ENCODE peak calls at places on chromosomes 1 and 21, in seven cellular contexts. Y is hepatocyte, Q is gastrocnemius medialis, I is body of pancreas, M is pancreas, K is tibial artery, Z is GM12864. F is an unnamed sample.

GRCh38 chr1:6638226-6638625 is 13.6 kb downstream of the THAP3 start:
- DNase-seq in Y (no peak), Q (peak), I (peak), M (no peak), K (peak), Z (no peak), F (peak)

GRCh38 chr1:70633004-70633403 is 221.9 kb downstream of the CTH start:
- DNase-seq in Y (no peak), Q (no peak), I (no peak), M (no peak), K (no peak), Z (no peak), F (no peak)

GRCh38 chr1:186750250-186750649 is 70.0 kb upstream of the PTGS2 start:
- DNase-seq in Y (no peak), Q (no peak), I (no peak), M (no peak), K (no peak), Z (no peak), F (peak)

GRCh38 chr1:113041569-113042335 is 31.2 kb upstream of the LRIG2 start:
- DNase-seq in Y (no peak), Q (no peak), I (no peak), M (no peak), K (no peak), Z (no peak), F (peak)

GRCh38 chr21:43810505-43811261 is 21.3 kb downstream of the RRP1 start:
- DNase-seq in Y (peak), Q (peak), I (peak), M (peak), K (peak), Z (peak), F (peak)

GRCh38 chr1:152328801-152329391 is 3.9 kb upstream of the FLG start:
- DNase-seq in Y (no peak), Q (no peak), I (no peak), M (no peak), K (no peak), Z (no peak), F (no peak)

GRCh38 chr1:234564035-234565029 is 45.6 kb downstream of the IRF2BP2 start:
- DNase-seq in Y (peak), Q (no peak), I (peak), M (no peak), K (no peak), Z (no peak), F (peak)

GRCh38 chr1:81801834-81802531 is 1.2 kb downstream of the ADGRL2 start:
- DNase-seq in Y (peak), Q (peak), I (peak), M (peak), K (peak), Z (no peak), F (peak)

GRCh38 chr1:17741052-17741451 is 14.1 kb upstream of the ACTL8 start:
- DNase-seq in Y (no peak), Q (no peak), I (no peak), M (no peak), K (no peak), Z (no peak), F (no peak)

GRCh38 chr1:66346057-66346795 is 187.7 kb upstream of the SGIP1 start:
- DNase-seq in Y (no peak), Q (no peak), I (no peak), M (no peak), K (no peak), Z (no peak), F (no peak)

GRCh38 chr1:239952348-239953307 is 139.1 kb upstream of the FMN2 start:
- DNase-seq in Y (no peak), Q (no peak), I (peak), M (no peak), K (no peak), Z (no peak), F (no peak)

GRCh38 chr1:55670331-55671082 is 455.3 kb upstream of the USP24 start:
- DNase-seq in Y (no peak), Q (no peak), I (no peak), M (no peak), K (no peak), Z (no peak), F (peak)

GRCh38 chr1:150558761-150559626 is 9.8 kb downstream of the ADAMTSL4 start:
- DNase-seq in Y (no peak), Q (no peak), I (peak), M (peak), K (peak), Z (no peak), F (peak)

GRCh38 chr21:44353200-44353970 is at the start of gene TRPM2:
- DNase-seq in Y (no peak), Q (peak), I (peak), M (no peak), K (peak), Z (peak), F (peak)

GRCh38 chr1:67280696-67281095 is 27.0 kb upstream of the IL12RB2 start:
- DNase-seq in Y (no peak), Q (no peak), I (no peak), M (no peak), K (no peak), Z (no peak), F (no peak)

GRCh38 chr1:76901158-76901767 is 34.0 kb downstream of the ST6GALNAC5 start:
- DNase-seq in Y (peak), Q (no peak), I (peak), M (no peak), K (no peak), Z (peak), F (peak)

GRCh38 chr21:35138665-35139381 is 89.7 kb upstream of the RUNX1 start:
- DNase-seq in Y (peak), Q (no peak), I (no peak), M (no peak), K (no peak), Z (peak), F (peak)

GRCh38 chr1:1535298-1535988 is 5.0 kb downstream of the TMEM240 start:
- DNase-seq in Y (no peak), Q (no peak), I (no peak), M (peak), K (no peak), Z (no peak), F (no peak)

DNA sequence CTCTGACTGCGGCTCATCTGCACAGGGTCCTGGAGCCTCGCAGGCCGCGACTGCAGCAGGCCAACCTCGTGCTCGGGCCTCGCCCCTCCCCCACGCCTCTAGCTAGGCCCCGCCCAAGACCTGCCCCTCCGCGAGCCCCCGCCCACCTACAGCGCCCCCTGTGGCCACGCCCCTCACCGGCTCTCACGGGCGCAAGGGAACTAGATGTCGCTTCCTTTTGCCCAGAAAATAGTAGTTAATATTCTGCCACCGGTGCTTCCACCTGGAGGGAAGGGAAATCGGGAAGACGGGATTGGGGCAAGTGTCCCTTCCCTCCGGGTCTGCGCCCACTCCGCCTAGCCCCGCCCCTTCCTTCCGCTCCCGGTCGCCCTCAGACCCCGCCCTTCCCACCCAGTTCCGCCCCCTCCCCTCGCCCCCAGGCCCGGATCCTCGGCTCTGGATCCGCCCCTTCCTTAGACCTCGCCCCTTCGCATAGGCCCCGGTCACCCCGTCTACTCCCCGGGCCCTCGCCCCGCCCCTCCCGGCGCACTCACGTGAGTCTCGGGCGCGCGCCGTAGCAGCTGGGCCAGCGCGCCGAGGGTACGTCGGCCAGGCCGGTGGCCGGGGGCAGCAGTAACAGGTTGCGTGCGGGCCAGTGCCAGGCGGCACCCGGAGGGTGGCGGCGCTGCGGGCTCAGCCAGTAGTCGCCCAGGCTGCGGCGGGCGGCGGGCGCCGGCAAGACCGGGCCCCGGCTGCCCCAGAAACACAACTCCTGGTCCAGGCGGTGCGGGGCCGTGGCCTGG is 11.0 kb downstream of the FAM229A start:
- DNase-seq in Y (peak), Q (peak), I (peak), M (peak), K (peak), Z (peak), F (peak)
- TF ChIP-seq CTCF in Y (peak), Q (peak), I (peak), M (peak), K (peak), Z (peak), F (peak)

DNA sequence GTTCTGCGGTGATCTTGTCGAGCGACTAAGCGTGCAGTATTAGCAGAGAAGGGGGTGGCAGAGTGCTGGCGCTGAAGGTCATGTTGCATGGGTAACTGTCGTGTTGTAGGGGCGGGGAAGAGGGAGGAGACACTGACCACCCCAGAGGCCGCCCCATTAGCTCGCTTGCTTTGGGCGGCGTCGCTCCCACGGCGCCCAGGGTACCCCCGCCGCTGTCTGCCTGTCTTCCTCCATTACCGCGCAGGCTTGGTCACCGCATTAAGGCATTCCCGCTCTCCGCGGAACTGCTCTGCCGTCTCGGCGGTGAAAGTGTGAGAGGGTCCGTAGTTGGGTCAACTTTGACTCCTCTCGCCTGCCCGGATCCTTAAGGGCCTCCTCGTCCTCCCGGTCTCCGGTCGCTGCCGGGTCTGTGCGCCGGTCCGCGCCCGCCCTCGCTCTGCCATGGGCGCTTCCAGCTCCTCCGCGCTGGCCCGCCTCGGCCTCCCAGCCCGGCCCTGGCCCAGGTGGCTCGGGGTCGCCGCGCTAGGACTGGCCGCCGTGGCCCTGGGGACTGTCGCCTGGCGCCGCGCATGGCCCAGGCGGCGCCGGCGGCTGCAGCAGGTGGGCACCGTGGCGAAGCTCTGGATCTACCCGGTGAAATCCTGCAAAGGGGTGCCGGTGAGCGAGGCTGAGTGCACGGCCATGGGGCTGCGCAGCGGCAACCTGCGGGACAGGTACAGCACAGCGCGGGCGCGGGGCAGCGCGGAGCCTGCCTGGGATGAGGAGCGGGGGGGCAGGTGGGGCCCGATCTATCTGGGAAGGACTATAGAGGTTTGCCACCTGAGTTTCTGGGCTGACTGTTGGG is at the start of gene MTARC2:
- DNase-seq in Y (peak), Q (peak), I (peak), M (peak), K (peak), Z (peak), F (peak)
- H3K4me3 ChIP-seq in Y (peak), Q (peak), I (peak), M (peak), K (peak), Z (peak), F (peak)

GRCh38 chr1:20660363-20661234 is 570 bp downstream of the DDOST start:
- DNase-seq in Y (no peak), Q (no peak), I (no peak), M (peak), K (no peak), Z (no peak), F (no peak)
- TF ChIP-seq CTCF in Y (no peak), Q (no peak), I (no peak), M (no peak), K (no peak), Z (no peak), F (no peak)

DNA sequence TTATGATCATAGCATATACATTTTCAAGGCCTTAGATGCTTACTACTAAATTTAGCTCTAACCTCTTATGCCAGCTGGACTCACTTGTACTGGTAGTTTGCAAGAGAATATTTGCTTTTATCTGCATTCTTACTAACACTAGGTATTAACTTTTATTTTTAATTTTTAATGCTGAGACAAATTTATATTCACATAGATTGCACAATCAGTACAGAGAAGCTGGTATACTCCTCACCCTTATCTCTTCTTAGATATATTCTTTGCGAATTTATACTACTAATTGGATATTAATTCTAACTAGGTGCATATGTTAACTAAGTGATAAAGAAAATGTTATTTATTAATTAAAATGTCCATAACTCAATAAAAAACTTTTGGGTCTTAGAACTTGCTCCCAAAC is 561.8 kb upstream of the PRMT6 start:
- DNase-seq in Y (no peak), Q (no peak), I (no peak), M (no peak), K (no peak), Z (no peak), F (no peak)
- H3K4me3 ChIP-seq in Y (no peak), Q (no peak), I (no peak), M (no peak), K (no peak), Z (no peak), F (no peak)

GRCh38 chr1:32743380-32744062 is 41.0 kb upstream of the SYNC start:
- DNase-seq in Y (no peak), Q (no peak), I (peak), M (no peak), K (no peak), Z (no peak), F (no peak)

GRCh38 chr1:32742956-32743355 is 40.4 kb upstream of the SYNC start:
- DNase-seq in Y (peak), Q (no peak), I (peak), M (no peak), K (no peak), Z (no peak), F (no peak)

GRCh38 chr1:32742132-32742947 is 39.8 kb upstream of the SYNC start:
- DNase-seq in Y (peak), Q (peak), I (peak), M (peak), K (no peak), Z (no peak), F (no peak)

GRCh38 chr1:32741067-32741416 is 38.5 kb upstream of the SYNC start:
- DNase-seq in Y (no peak), Q (no peak), I (no peak), M (no peak), K (no peak), Z (no peak), F (no peak)

GRCh38 chr1:32741417-32742131 is 39.0 kb upstream of the SYNC start:
- DNase-seq in Y (peak), Q (no peak), I (peak), M (no peak), K (no peak), Z (no peak), F (no peak)
- TF ChIP-seq CTCF in Y (peak), Q (peak), I (peak), M (no peak), K (no peak), Z (peak), F (peak)

DNA sequence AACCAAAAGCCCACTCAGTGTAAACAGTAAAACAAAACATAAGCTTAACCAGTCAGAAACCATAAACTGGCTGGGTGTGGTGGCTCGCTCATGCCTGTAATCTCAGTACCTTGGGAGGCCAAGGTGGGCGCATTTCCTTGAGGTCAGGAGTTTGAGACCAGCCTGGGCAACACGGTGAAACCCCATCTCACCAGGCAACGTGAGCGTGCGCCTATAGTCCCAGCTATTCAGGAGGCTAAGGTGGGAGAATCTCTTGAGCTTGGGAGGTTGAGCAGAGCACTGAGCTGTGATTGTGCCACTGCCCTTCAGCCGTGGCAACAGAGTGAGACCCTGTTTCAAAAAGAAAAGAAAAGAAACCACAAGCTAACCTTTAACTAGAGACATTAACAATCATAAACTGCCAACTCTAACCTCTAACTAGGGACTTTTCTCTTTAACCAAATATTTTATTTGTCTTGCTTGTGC is 13.1 kb upstream of the PRRC2C start:
- DNase-seq in Y (no peak), Q (no peak), I (no peak), M (no peak), K (no peak), Z (no peak), F (no peak)
- H3K4me3 ChIP-seq in Y (no peak), Q (no peak), I (no peak), M (no peak), K (no peak), Z (no peak), F (no peak)

DNA sequence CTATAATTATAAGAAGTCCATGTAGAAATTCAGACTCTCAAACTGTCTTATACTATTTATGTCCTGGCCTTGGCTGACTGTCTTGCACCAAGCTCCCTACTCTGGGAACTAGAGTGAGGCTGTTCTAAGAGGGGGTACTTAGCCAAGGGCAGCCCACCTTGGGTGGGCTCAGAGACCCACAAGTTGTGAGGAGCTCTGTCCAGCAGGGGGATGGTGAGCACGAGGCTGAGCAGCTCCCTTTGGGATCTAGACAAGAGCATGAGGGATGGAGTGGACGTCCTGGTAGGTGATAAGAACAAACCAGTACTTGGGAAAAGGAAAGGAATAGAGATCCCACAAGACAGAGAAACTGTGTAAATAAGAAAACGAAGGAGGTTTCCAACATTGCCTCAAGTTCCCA is 127.1 kb upstream of the SLC44A3 start:
- DNase-seq in Y (no peak), Q (no peak), I (no peak), M (no peak), K (no peak), Z (no peak), F (no peak)
- TF ChIP-seq CTCF in Y (peak), Q (no peak), I (no peak), M (no peak), K (no peak), Z (peak), F (peak)

GRCh38 chr1:230091473-230092231 is 24.6 kb downstream of the GALNT2 start:
- DNase-seq in Y (no peak), Q (no peak), I (no peak), M (no peak), K (no peak), Z (no peak), F (no peak)
- H3K4me3 ChIP-seq in Y (no peak), Q (no peak), I (no peak), M (no peak), K (no peak), Z (no peak), F (no peak)